ENCODE peak calls at places on chromosomes 4 and X, in seven cellular contexts. I is brain microvascular endothelial cell, T is hepatocyte, Z is pancreas, P is Peyer's patch, B is mesenchymal stem cell, Q is IMR-90. V is an unnamed sample.

GRCh38 chr4:26717332-26717731 is 133.4 kb downstream of the TBC1D19 start:
- DNase-seq in I (peak; percentile 65), T (no peak), Z (no peak), P (no peak), B (peak; percentile 38), Q (peak; percentile 92), V (no peak)

GRCh38 chr4:2136736-2137135 is 77.6 kb downstream of the NAT8L start:
- DNase-seq in I (no peak), T (no peak), Z (no peak), P (no peak), B (no peak), Q (no peak), V (no peak)

GRCh38 chrX:69503228-69503834 is 795 bp upstream of the NALF2 start:
- DNase-seq in I (no peak), T (no peak), Z (no peak), P (no peak), B (no peak), Q (no peak), V (no peak)

GRCh38 chrX:123756320-123756719 is 23.5 kb upstream of the THOC2 start:
- DNase-seq in I (no peak), T (no peak), Z (no peak), P (no peak), B (no peak), Q (peak; percentile 51), V (no peak)

GRCh38 chrX:149120459-149120858 is 384.6 kb downstream of the IDS start:
- DNase-seq in I (no peak), T (no peak), Z (no peak), P (no peak), B (no peak), Q (no peak), V (no peak)

GRCh38 chrX:2489446-2490445 is 11.0 kb downstream of the DHRSX start:
- DNase-seq in I (no peak), T (no peak), Z (peak; percentile 75), P (peak; percentile 41), B (no peak), Q (no peak), V (no peak)

GRCh38 chrX:136639506-136640176 is 8.3 kb upstream of the CD40LG start:
- DNase-seq in I (peak; percentile 1), T (no peak), Z (no peak), P (no peak), B (no peak), Q (no peak), V (no peak)

GRCh38 chr4:95167809-95168208 is 381.0 kb downstream of the UNC5C start:
- DNase-seq in I (no peak), T (no peak), Z (no peak), P (no peak), B (peak; percentile 13), Q (no peak), V (no peak)

GRCh38 chrX:11130142-11130541 is 19.0 kb downstream of the HCCS start:
- DNase-seq in I (no peak), T (no peak), Z (no peak), P (no peak), B (no peak), Q (no peak), V (no peak)

GRCh38 chrX:47543496-47543895 is 17.5 kb upstream of the ARAF start:
- DNase-seq in I (no peak), T (no peak), Z (no peak), P (no peak), B (no peak), Q (no peak), V (no peak)

GRCh38 chr4:92501456-92501855 is 197.7 kb downstream of the GRID2 start:
- DNase-seq in I (no peak), T (no peak), Z (no peak), P (no peak), B (no peak), Q (no peak), V (no peak)

GRCh38 chrX:103716967-103717366 is 6.3 kb downstream of the TMEM31 start:
- DNase-seq in I (no peak), T (peak; percentile 58), Z (no peak), P (no peak), B (peak; percentile 20), Q (peak; percentile 89), V (no peak)

GRCh38 chrX:30504309-30504708 is 73.3 kb downstream of the TASL start:
- DNase-seq in I (no peak), T (peak; percentile 44), Z (no peak), P (no peak), B (peak; percentile 42), Q (peak; percentile 41), V (no peak)

GRCh38 chrX:19557816-19558215 is 42.5 kb upstream of the MAP3K15 start:
- DNase-seq in I (no peak), T (no peak), Z (no peak), P (no peak), B (no peak), Q (peak; percentile 30), V (no peak)

GRCh38 chr4:175833574-175834350 is 21.7 kb upstream of the GPM6A start:
- DNase-seq in I (no peak), T (no peak), Z (no peak), P (no peak), B (no peak), Q (no peak), V (no peak)

GRCh38 chr4:182918791-182919302 is 1.7 kb upstream of the DCTD start:
- DNase-seq in I (no peak), T (no peak), Z (no peak), P (no peak), B (peak; percentile 12), Q (no peak), V (no peak)

GRCh38 chr4:151524610-151525009 is 115.6 kb downstream of the FHIP1A start:
- DNase-seq in I (no peak), T (no peak), Z (no peak), P (no peak), B (no peak), Q (no peak), V (no peak)

GRCh38 chr4:41728571-41728908 is 20.0 kb downstream of the PHOX2B start:
- DNase-seq in I (no peak), T (no peak), Z (no peak), P (no peak), B (peak; percentile 37), Q (peak; percentile 83), V (no peak)

GRCh38 chr4:185931986-185932385 is 120.0 kb upstream of the SORBS2 start:
- DNase-seq in I (peak; percentile 51), T (no peak), Z (no peak), P (no peak), B (no peak), Q (no peak), V (no peak)

GRCh38 chr4:147727476-147728028 is 4.3 kb upstream of the ARHGAP10 start:
- DNase-seq in I (no peak), T (no peak), Z (no peak), P (no peak), B (no peak), Q (peak; percentile 50), V (no peak)

GRCh38 chrX:41515376-41515775 is 68.2 kb downstream of the NYX start:
- DNase-seq in I (no peak), T (no peak), Z (no peak), P (no peak), B (no peak), Q (no peak), V (no peak)

GRCh38 chr4:30854566-30854965 is 134.4 kb downstream of the PCDH7 start:
- DNase-seq in I (no peak), T (no peak), Z (no peak), P (no peak), B (no peak), Q (peak; percentile 27), V (no peak)

GRCh38 chr4:139988863-139989765 is 164.9 kb downstream of the MAML3 start:
- DNase-seq in I (peak; percentile 98), T (peak; percentile 75), Z (no peak), P (no peak), B (peak; percentile 95), Q (peak; percentile 97), V (peak; percentile 34)
- H3K27ac ChIP-seq in I (no peak overlapping the region), T (peak overlapping the region; percentile 32), Z (no peak overlapping the region), P (no peak overlapping the region), B (peak overlapping the region; percentile 64), Q (no peak overlapping the region), V (peak overlapping the region; percentile 40)

DNA sequence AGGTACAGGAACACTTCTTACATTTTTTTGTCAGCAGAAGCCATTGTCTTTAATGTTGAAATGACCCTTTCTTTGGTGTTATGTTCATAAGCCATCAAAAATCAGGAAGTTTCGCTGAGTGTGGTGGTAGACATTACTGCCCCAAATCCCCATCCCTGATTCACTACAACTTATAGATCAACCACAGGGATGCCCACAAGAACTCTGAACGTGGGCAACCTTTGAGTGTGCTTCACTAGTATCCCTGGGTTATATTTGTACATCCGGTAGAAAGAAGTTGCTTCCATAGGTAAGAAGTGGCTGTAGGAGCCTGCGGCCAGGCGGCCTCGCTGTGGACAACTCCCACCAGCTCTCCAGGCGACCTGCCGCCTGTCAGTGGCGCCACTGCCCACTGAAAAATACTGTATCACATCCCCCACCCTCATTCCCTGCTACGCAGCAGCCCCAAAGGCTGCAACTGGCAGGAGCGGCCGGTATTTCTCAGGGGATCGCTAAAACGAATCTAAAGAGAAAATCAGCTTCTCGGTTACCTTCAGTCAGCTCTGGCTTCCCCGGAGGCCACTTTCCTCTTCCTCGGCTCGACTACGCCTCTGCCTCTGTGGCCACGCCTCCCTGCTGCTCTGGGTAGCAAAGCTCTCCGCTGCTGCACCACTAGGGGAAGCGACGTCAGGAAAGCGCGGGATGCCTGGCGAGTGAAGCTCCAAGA is 13.9 kb upstream of the ETDC start:
- DNase-seq in I (peak; percentile 31), T (peak; percentile 54), Z (peak; percentile 54), P (peak; percentile 45), B (peak; percentile 47), Q (peak; percentile 39), V (peak; percentile 48)
- H3K4me3 ChIP-seq in I (peak overlapping the region; percentile 41), T (no peak overlapping the region), Z (no peak overlapping the region), P (peak overlapping the region; percentile 22), B (no peak overlapping the region), Q (peak overlapping the region; percentile 52), V (no peak overlapping the region)

GRCh38 chrX:79147477-79147876 is 3.0 kb downstream of the GPR174 start:
- DNase-seq in I (no peak), T (no peak), Z (no peak), P (no peak), B (no peak), Q (no peak), V (no peak)
- H3K27ac ChIP-seq in I (no peak overlapping the region), T (no peak overlapping the region), Z (no peak overlapping the region), P (peak overlapping the region; percentile 60), B (no peak overlapping the region), Q (no peak overlapping the region), V (no peak overlapping the region)

DNA sequence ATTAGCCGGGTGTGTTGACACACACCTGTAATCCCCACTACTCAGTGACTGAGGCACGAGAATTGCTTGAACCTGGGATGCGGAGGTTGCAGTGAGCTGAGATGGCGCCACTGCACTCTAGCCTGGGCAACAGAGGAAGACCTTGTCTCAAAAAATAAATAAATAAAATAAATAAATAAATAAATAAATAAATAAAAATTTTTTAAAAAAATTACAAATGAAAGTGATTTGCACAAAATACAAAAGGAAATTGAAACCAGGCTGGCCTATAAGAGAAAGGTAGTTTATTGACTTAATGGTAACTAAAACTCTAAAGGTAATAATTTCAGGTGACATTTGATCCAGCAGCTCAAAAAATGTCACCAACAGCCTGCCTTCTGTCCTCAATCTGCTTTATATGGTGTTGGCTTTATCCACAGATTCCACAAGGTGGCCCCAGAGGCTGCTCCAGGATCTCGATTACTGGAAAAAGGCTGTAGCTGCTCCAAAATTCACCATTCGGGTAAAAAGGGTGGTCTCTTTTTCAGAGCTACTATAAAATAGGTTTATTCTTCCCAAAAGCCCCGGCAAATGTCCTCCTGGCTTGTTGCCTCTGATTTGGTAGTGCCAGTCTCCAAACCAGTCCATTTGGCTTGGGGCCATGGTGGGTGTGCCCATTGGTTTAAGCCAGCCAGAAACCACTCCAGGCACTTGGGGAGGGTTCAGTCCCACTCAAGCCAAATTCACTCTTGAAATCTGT is 61.4 kb upstream of the TRIM2 start:
- DNase-seq in I (peak; percentile 68), T (peak; percentile 86), Z (peak; percentile 73), P (peak; percentile 74), B (peak; percentile 83), Q (peak; percentile 73), V (peak; percentile 63)
- H3K4me3 ChIP-seq in I (no peak overlapping the region), T (no peak overlapping the region), Z (no peak overlapping the region), P (no peak overlapping the region), B (no peak overlapping the region), Q (no peak overlapping the region), V (peak overlapping the region; percentile 8)

GRCh38 chr4:184310171-184310567 is 92.5 kb upstream of the ENPP6 start:
- DNase-seq in I (no peak), T (no peak), Z (no peak), P (peak; percentile 69), B (no peak), Q (no peak), V (peak; percentile 63)
- H3K27ac ChIP-seq in I (no peak overlapping the region), T (no peak overlapping the region), Z (no peak overlapping the region), P (peak overlapping the region; percentile 81), B (no peak overlapping the region), Q (no peak overlapping the region), V (no peak overlapping the region)